ENCODE peak calls at places on chromosomes 6 and 20, in six cellular contexts. S, H, Y, W, R and A are unnamed samples.

GRCh38 chr20:32326507-32326851 is 31.7 kb upstream of the ASXL1 start:
- DNase-seq in W (no peak), H (no peak), S (no peak), Y (peak), R (no peak), A (no peak)

GRCh38 chr6:170344631-170345576 is 38.3 kb downstream of the FAM120B start:
- DNase-seq in H (no peak), Y (no peak), S (peak), R (no peak), W (peak), A (no peak)

GRCh38 chr6:73382462-73383113 is 12.0 kb upstream of the DDX43 start:
- DNase-seq in H (no peak), W (no peak), S (no peak), Y (no peak), R (no peak), A (no peak)

GRCh38 chr6:3885262-3886036 is 36.3 kb downstream of the FAM50B start:
- DNase-seq in H (no peak), S (no peak), R (no peak), Y (no peak), W (no peak), A (no peak)

GRCh38 chr6:80437186-80437585 is 330.7 kb downstream of the BCKDHB start:
- DNase-seq in W (no peak), S (no peak), Y (no peak), H (no peak), R (no peak), A (no peak)

GRCh38 chr6:148524976-148525375 is 182.3 kb downstream of the SASH1 start:
- DNase-seq in S (no peak), R (no peak), W (no peak), H (no peak), Y (no peak), A (no peak)

GRCh38 chr20:1943267-1944002 is 48.2 kb downstream of the SIRPA start:
- DNase-seq in W (no peak), R (no peak), H (no peak), S (no peak), Y (no peak), A (peak)

GRCh38 chr20:37414133-37414532 is 68.2 kb downstream of the SRC start:
- DNase-seq in Y (peak), S (no peak), H (no peak), W (no peak), R (no peak), A (no peak)

GRCh38 chr6:446418-447366 is 55.1 kb downstream of the IRF4 start:
- DNase-seq in W (no peak), S (no peak), H (no peak), Y (no peak), R (no peak), A (no peak)

GRCh38 chr6:34852406-34853085 is 35.3 kb downstream of the TAF11 start:
- DNase-seq in Y (no peak), R (no peak), H (no peak), S (no peak), W (no peak), A (no peak)

GRCh38 chr6:143328885-143329284 is 121.6 kb downstream of the ADAT2 start:
- DNase-seq in Y (no peak), H (no peak), W (no peak), R (no peak), S (no peak), A (no peak)

GRCh38 chr6:112429226-112429625 is 82.1 kb downstream of the RFPL4B start:
- DNase-seq in R (no peak), W (no peak), Y (no peak), S (no peak), H (no peak), A (no peak)

GRCh38 chr20:48457261-48458002 is 370.4 kb downstream of the PREX1 start:
- DNase-seq in S (no peak), R (no peak), Y (no peak), W (no peak), H (no peak), A (no peak)

GRCh38 chr20:37852666-37853065 is 50.3 kb upstream of the VSTM2L start:
- DNase-seq in R (no peak), H (no peak), S (no peak), Y (no peak), W (no peak), A (no peak)

GRCh38 chr6:84002226-84002625 is 31.3 kb upstream of the MRAP2 start:
- DNase-seq in Y (no peak), W (no peak), H (no peak), S (no peak), R (no peak), A (no peak)

GRCh38 chr6:67880939-67881705 is 754.0 kb upstream of the ADGRB3 start:
- DNase-seq in S (no peak), W (no peak), R (no peak), H (no peak), Y (no peak), A (no peak)

GRCh38 chr20:54073288-54073687 is 2.9 kb upstream of the BCAS1 start:
- DNase-seq in S (no peak), Y (no peak), W (no peak), H (no peak), R (no peak), A (no peak)

GRCh38 chr6:6811151-6812002 is 222.9 kb downstream of the LY86 start:
- DNase-seq in R (no peak), Y (peak), S (peak), W (peak), H (no peak), A (no peak)

GRCh38 chr20:57008217-57008616 is 258.2 kb downstream of the BMP7 start:
- DNase-seq in Y (no peak), S (no peak), R (no peak), W (no peak), H (no peak), A (no peak)

GRCh38 chr6:113209315-113209714 is 647.8 kb upstream of the MARCKS start:
- DNase-seq in S (no peak), W (no peak), R (no peak), H (no peak), Y (no peak), A (no peak)

GRCh38 chr6:70281923-70282902 is 20.7 kb downstream of the COL9A1 start:
- DNase-seq in W (no peak), R (no peak), Y (no peak), H (no peak), S (peak), A (no peak)

GRCh38 chr6:2733736-2734480 is 16.8 kb downstream of the MYLK4 start:
- DNase-seq in W (no peak), Y (no peak), S (peak), R (no peak), H (peak), A (peak)

GRCh38 chr20:50298554-50299324 is 108.1 kb downstream of the CEBPB start:
- DNase-seq in Y (no peak), R (no peak), W (no peak), H (no peak), S (no peak), A (no peak)

GRCh38 chr6:51398793-51399192 is 580.1 kb downstream of the TFAP2B start:
- DNase-seq in H (no peak), Y (no peak), W (no peak), R (no peak), S (no peak), A (no peak)

GRCh38 chr6:163738725-163739124 is 324.2 kb downstream of the QKI start:
- DNase-seq in S (no peak), Y (no peak), W (no peak), H (no peak), R (no peak), A (no peak)

GRCh38 chr6:24824142-24824755 is 25.5 kb upstream of the ARMH2 start:
- DNase-seq in Y (no peak), R (no peak), H (no peak), S (no peak), W (no peak), A (no peak)

GRCh38 chr20:23391707-23392310 is 29.5 kb downstream of the NAPB start:
- DNase-seq in W (no peak), H (no peak), S (no peak), R (no peak), Y (no peak), A (no peak)

GRCh38 chr6:156852147-156852857 is 75.1 kb downstream of the ARID1B start:
- DNase-seq in H (no peak), R (no peak), Y (no peak), S (no peak), W (no peak), A (peak)

GRCh38 chr6:41460742-41461336 is 85.3 kb upstream of the FOXP4 start:
- DNase-seq in W (no peak), Y (no peak), R (no peak), S (no peak), H (no peak), A (no peak)

GRCh38 chr20:24783631-24784492 is 165.2 kb upstream of the CST7 start:
- DNase-seq in R (no peak), Y (peak), S (no peak), W (no peak), H (no peak), A (no peak)

GRCh38 chr6:87586371-87587077 is 3.3 kb downstream of the RARS2 start:
- DNase-seq in R (no peak), H (no peak), W (no peak), S (no peak), Y (no peak), A (no peak)

GRCh38 chr20:517221-517620 is 26.4 kb downstream of the CSNK2A1 start:
- DNase-seq in S (no peak), Y (no peak), W (no peak), R (no peak), H (no peak), A (no peak)